ENCODE peak calls at places on chromosomes 7 and 10, in eight cellular contexts. U, V, T, R, Z, F, P and Q are unnamed samples.
A peak's percentile ranks its signal among the peaks of the same experiment; 100 is the strongest.

GRCh38 chr10:59173414-59173813 is 3.0 kb upstream of the PHYHIPL start:
- DNase-seq in U (no peak), V (no peak), T (no peak), R (no peak), Z (no peak), F (no peak), P (no peak), Q (no peak)

GRCh38 chr7:40824461-40824860 is 689.7 kb downstream of the SUGCT start:
- DNase-seq in U (no peak), V (no peak), T (no peak), R (no peak), Z (no peak), F (no peak), P (no peak), Q (no peak)

GRCh38 chr7:2394566-2395082 is 8.8 kb upstream of the CHST12 start:
- DNase-seq in U (no peak), V (no peak), T (no peak), R (no peak), Z (no peak), F (no peak), P (no peak), Q (no peak)

GRCh38 chr10:5631936-5632335 is 34.5 kb downstream of the ASB13 start:
- DNase-seq in U (no peak), V (no peak), T (no peak), R (no peak), Z (no peak), F (no peak), P (no peak), Q (no peak)

GRCh38 chr7:132465516-132465915 is 110.8 kb downstream of the PLXNA4 start:
- DNase-seq in U (no peak), V (no peak), T (no peak), R (no peak), Z (no peak), F (no peak), P (no peak), Q (no peak)

GRCh38 chr10:50927522-50928189 is 42.2 kb upstream of the A1CF start:
- DNase-seq in U (no peak), V (no peak), T (no peak), R (no peak), Z (no peak), F (no peak), P (no peak), Q (no peak)

GRCh38 chr7:134954197-134955082 is 31.9 kb upstream of the AGBL3 start:
- DNase-seq in U (peak; percentile 61), V (peak; percentile 51), T (peak; percentile 7), R (no peak), Z (no peak), F (peak; percentile 41), P (peak; percentile 22), Q (no peak)

GRCh38 chr10:23095966-23096813 is 811 bp downstream of the MSRB2 start:
- DNase-seq in U (peak; percentile 58), V (peak; percentile 67), T (no peak), R (no peak), Z (peak; percentile 32), F (peak; percentile 56), P (no peak), Q (no peak)

GRCh38 chr7:110386914-110387313 is 704.0 kb upstream of the LRRN3 start:
- DNase-seq in U (no peak), V (no peak), T (no peak), R (no peak), Z (no peak), F (peak; percentile 87), P (no peak), Q (no peak)

GRCh38 chr7:16940777-16941176 is 59.0 kb upstream of the AGR3 start:
- DNase-seq in U (no peak), V (no peak), T (no peak), R (no peak), Z (no peak), F (no peak), P (no peak), Q (no peak)

GRCh38 chr10:121942749-121943148 is 14.9 kb upstream of the ATE1 start:
- DNase-seq in U (no peak), V (no peak), T (no peak), R (no peak), Z (no peak), F (peak; percentile 88), P (no peak), Q (no peak)

GRCh38 chr7:86600506-86601290 is 43.0 kb upstream of the GRM3 start:
- DNase-seq in U (no peak), V (peak; percentile 4), T (no peak), R (no peak), Z (no peak), F (no peak), P (no peak), Q (no peak)